ENCODE peak calls at places on chromosomes 7 and 10, in four cellular contexts. Z is PC-9, D is neural progenitor cell, I is SK-N-SH. H is an unnamed sample. For H3K79me2, the result is how much of the 10 kb centered on the place peaks cover.

GRCh38 chr10:110746254-110746826 is 102.2 kb downstream of the RBM20 start:
- DNase-seq in D (peak), I (peak), Z (peak), H (peak)

GRCh38 chr10:70537398-70538194 is 59.0 kb downstream of the PALD1 start:
- DNase-seq in D (peak), I (no peak), Z (no peak), H (no peak)

GRCh38 chr10:73644015-73644743 is 2.9 kb upstream of the MYOZ1 start:
- DNase-seq in D (peak), Z (peak), I (peak), H (no peak)

GRCh38 chr7:2526659-2527504 is 7.3 kb downstream of the LFNG start:
- DNase-seq in Z (no peak), D (no peak), I (no peak), H (no peak)

GRCh38 chr10:60446855-60447254 is 57.2 kb upstream of the ANK3 start:
- DNase-seq in Z (peak), D (no peak), I (no peak), H (no peak)

GRCh38 chr7:122885583-122886356 is 490 bp downstream of the CADPS2 start:
- DNase-seq in Z (peak), I (peak), D (peak), H (no peak)

GRCh38 chr10:59047180-59047579 is 129.3 kb upstream of the PHYHIPL start:
- DNase-seq in D (no peak), Z (no peak), I (no peak), H (no peak)

GRCh38 chr7:103073989-103074518 is 542 bp downstream of the FBXL13 start:
- DNase-seq in D (peak), I (no peak), Z (peak), H (peak)

GRCh38 chr10:91511549-91512330 is 101.6 kb downstream of the HECTD2 start:
- DNase-seq in I (no peak), Z (no peak), D (no peak), H (peak)

GRCh38 chr10:110356628-110357245 is 52.0 kb upstream of the SMNDC1 start:
- DNase-seq in D (no peak), Z (peak), I (no peak), H (no peak)

GRCh38 chr10:86635402-86635801 is 18.9 kb upstream of the OPN4 start:
- DNase-seq in D (no peak), Z (peak), I (no peak), H (peak)

GRCh38 chr7:106062006-106062405 is 50.1 kb downstream of the SYPL1 start:
- DNase-seq in I (no peak), D (no peak), Z (peak), H (no peak)

GRCh38 chr7:154695836-154696235 is 307.1 kb downstream of the PAXIP1 start:
- DNase-seq in Z (no peak), D (no peak), I (no peak), H (no peak)

GRCh38 chr10:102645741-102646609 is 1.7 kb downstream of the TRIM8 start:
- DNase-seq in Z (peak), I (peak), D (peak), H (peak)

GRCh38 chr7:30914611-30915601 is 3.3 kb downstream of the AQP1 start:
- DNase-seq in Z (peak), D (no peak), I (peak), H (no peak)

GRCh38 chr10:97278491-97278989 is 13.9 kb downstream of the ARHGAP19 start:
- DNase-seq in D (peak), I (peak), Z (peak), H (peak)

GRCh38 chr7:150811-151221 is 41.6 kb upstream of the FAM20C start:
- DNase-seq in I (no peak), D (no peak), Z (no peak), H (no peak)

GRCh38 chr7:13908667-13909382 is 80.6 kb downstream of the ETV1 start:
- DNase-seq in D (peak), Z (peak), I (no peak), H (no peak)

GRCh38 chr7:130272456-130273080 is 5.9 kb downstream of the CPA2 start:
- DNase-seq in Z (no peak), D (peak), I (no peak), H (no peak)

GRCh38 chr10:121553455-121553854 is 44.8 kb downstream of the FGFR2 start:
- DNase-seq in D (peak), Z (no peak), I (no peak), H (no peak)

GRCh38 chr7:1230411-1231213 is 2.1 kb upstream of the UNCX start:
- DNase-seq in D (peak), I (no peak), Z (no peak), H (no peak)

GRCh38 chr7:106326594-106327537 is 42.1 kb upstream of the NAMPT start:
- DNase-seq in I (no peak), Z (no peak), D (no peak), H (no peak)

GRCh38 chr7:40057292-40057691 is 77.1 kb downstream of the MPLKIP start:
- DNase-seq in I (no peak), Z (no peak), D (no peak), H (no peak)

GRCh38 chr7:93894426-93894825 is 3.9 kb upstream of the TFPI2 start:
- DNase-seq in I (no peak), D (no peak), Z (no peak), H (no peak)

GRCh38 chr7:5429253-5429856 is 5.7 kb upstream of the TNRC18 start:
- DNase-seq in Z (peak), I (no peak), D (peak), H (no peak)

GRCh38 chr10:43683451-43684197 is 34.9 kb upstream of the ZNF32 start:
- DNase-seq in I (peak), Z (no peak), D (peak), H (no peak)

GRCh38 chr7:81682873-81683272 is 87.0 kb downstream of the HGF start:
- DNase-seq in I (peak), Z (no peak), D (no peak), H (no peak)

GRCh38 chr7:50204576-50204975 is 99.9 kb upstream of the IKZF1 start:
- DNase-seq in Z (no peak), D (no peak), I (no peak), H (no peak)

GRCh38 chr7:51034531-51035264 is 252.0 kb upstream of the GRB10 start:
- DNase-seq in Z (peak), I (no peak), D (peak), H (no peak)

GRCh38 chr7:122532406-122533269 is 166.3 kb downstream of the RNF133 start:
- DNase-seq in Z (no peak), D (peak), I (peak), H (no peak)

GRCh38 chr10:131961777-131962450 is 19.8 kb downstream of the BNIP3 start:
- DNase-seq in I (peak), D (no peak), Z (no peak), H (no peak)

GRCh38 chr7:92404170-92404614 is 43.1 kb upstream of the GATAD1 start:
- DNase-seq in D (peak), Z (no peak), I (no peak), H (no peak)

GRCh38 chr7:135539629-135540028 is 18.1 kb upstream of the NUP205 start:
- DNase-seq in Z (no peak), I (no peak), D (no peak), H (no peak)

GRCh38 chr10:14574291-14574690 is 200.4 kb downstream of the FAM107B start:
- DNase-seq in I (peak), D (no peak), Z (no peak), H (no peak)

GRCh38 chr10:49279015-49279880 is 19.7 kb upstream of the C10orf71 start:
- DNase-seq in D (no peak), Z (no peak), I (no peak), H (no peak)

GRCh38 chr7:116011584-116011983 is 19.0 kb downstream of the TFEC start:
- DNase-seq in I (no peak), D (no peak), Z (no peak), H (no peak)

GRCh38 chr7:129052441-129052840 is 2.5 kb downstream of the TNPO3 start:
- DNase-seq in D (no peak), Z (no peak), I (no peak), H (no peak)
- H3K4me3 ChIP-seq in D (peak), Z (no peak), I (no peak), H (no peak)

DNA sequence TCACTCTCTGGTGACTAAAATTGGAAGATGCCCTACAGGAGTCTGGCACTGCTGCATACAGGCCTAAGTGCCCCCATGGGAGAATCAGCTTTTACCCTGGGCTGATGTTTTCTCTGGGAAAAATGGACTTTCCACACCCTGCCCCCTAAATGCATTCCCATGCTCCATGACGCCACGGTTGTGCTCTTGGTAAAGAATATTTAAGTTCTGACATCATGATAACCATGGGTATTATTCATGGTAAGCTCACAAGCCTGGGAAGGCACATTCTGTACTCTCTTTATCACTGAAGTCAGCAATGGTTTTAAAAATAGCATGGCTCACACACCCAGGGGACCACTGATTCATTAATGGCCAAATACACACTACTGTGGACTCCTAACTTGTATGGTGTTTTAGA is 43.4 kb downstream of the HIPK2 start:
- DNase-seq in D (no peak), Z (no peak), I (no peak), H (peak)
- H3K79me2 ChIP-seq in D (half or more), Z (under half), I (half or more), H (half or more)

GRCh38 chr10:4051011-4051407 is 266.0 kb upstream of the KLF6 start:
- DNase-seq in I (no peak), D (no peak), Z (no peak), H (no peak)
- H3K4me3 ChIP-seq in I (no peak), D (no peak), Z (no peak), H (peak)

GRCh38 chr10:128116187-128116586 is 10.0 kb downstream of the MKI67 start:
- DNase-seq in I (no peak), D (no peak), Z (no peak), H (no peak)

GRCh38 chr10:128113026-128113425 is 13.2 kb downstream of the MKI67 start:
- DNase-seq in Z (no peak), D (no peak), I (no peak), H (no peak)

GRCh38 chr10:128115356-128115755 is 10.9 kb downstream of the MKI67 start:
- DNase-seq in D (no peak), Z (no peak), I (no peak), H (no peak)

GRCh38 chr10:128121750-128122412 is 4.3 kb downstream of the MKI67 start:
- DNase-seq in D (no peak), I (no peak), Z (no peak), H (no peak)

DNA sequence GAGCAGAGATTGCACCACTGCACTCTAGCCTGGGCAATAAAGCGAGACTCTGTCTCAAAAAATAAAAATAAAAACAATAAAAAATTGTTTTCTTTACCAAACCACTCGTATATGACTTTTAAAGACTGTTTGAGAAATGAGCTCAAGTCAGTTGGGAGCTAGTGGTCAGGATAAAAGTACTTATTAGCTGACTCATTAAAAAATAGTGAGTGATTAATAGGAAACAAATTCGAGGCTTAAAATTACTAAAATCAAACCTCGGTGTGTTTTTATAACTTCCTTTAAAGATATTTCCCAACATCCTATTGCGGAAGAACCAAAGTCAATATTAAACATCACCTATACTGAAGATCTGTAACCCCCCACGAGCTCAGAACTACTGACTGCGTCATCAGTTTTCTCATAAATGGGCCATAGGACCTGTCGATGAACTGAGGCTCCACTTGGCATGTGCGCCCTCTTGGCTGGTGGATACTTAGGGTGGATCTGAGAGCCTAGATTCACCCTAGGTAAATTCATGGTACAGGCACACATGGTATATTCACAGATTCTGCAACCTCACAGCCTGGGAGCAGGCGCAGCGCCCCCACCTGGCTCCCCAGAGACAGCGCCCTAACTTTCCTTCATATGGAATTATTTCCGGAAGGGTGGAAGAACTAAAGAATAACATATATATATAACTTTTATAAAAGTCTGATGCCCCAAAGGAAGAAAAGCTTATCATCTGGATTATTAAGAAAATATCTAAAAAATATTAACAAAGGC is 9.2 kb downstream of the MKI67 start:
- DNase-seq in Z (no peak), I (no peak), D (no peak), H (no peak)
- H3K79me2 ChIP-seq in Z (under half), I (half or more), D (under half), H (under half)

GRCh38 chr10:4763513-4763912 is 62.5 kb upstream of the AKR1E2 start:
- DNase-seq in D (no peak), Z (no peak), I (no peak), H (no peak)
- H3K4me3 ChIP-seq in D (no peak), Z (no peak), I (peak), H (peak)